ENCODE peak calls at places on chromosomes 12 and 14, in six cellular contexts. One of them, this sample, is unnamed.

GRCh38 chr14:33742166-33742565 is 208.7 kb downstream of the EGLN3 start:
- DNase-seq in A549: no peak
- DNase-seq in endothelial cell of umbilical vein: no peak
- DNase-seq in GM12878: no peak
- DNase-seq in HepG2: no peak
- DNase-seq in K562: no peak
- DNase-seq in this sample: no peak

GRCh38 chr14:50060871-50061663 is 55.3 kb downstream of the VCPKMT start:
- DNase-seq in GM12878: no peak
- DNase-seq in endothelial cell of umbilical vein: peak
- DNase-seq in HepG2: peak
- DNase-seq in K562: peak
- DNase-seq in A549: peak
- DNase-seq in this sample: peak

GRCh38 chr12:124567673-124568373 is 411 bp upstream of the NCOR2 start:
- DNase-seq in GM12878: no peak
- DNase-seq in K562: peak
- DNase-seq in HepG2: peak
- DNase-seq in A549: peak
- DNase-seq in endothelial cell of umbilical vein: peak
- DNase-seq in this sample: peak

GRCh38 chr12:19953734-19954133 is 414.6 kb upstream of the PDE3A start:
- DNase-seq in GM12878: no peak
- DNase-seq in HepG2: no peak
- DNase-seq in K562: no peak
- DNase-seq in endothelial cell of umbilical vein: peak
- DNase-seq in A549: no peak
- DNase-seq in this sample: no peak

GRCh38 chr14:56325251-56325839 is 207.1 kb downstream of the PELI2 start:
- DNase-seq in K562: no peak
- DNase-seq in HepG2: no peak
- DNase-seq in A549: no peak
- DNase-seq in endothelial cell of umbilical vein: no peak
- DNase-seq in GM12878: no peak
- DNase-seq in this sample: no peak

GRCh38 chr12:97642906-97643305 is 180.3 kb downstream of the RMST start:
- DNase-seq in A549: no peak
- DNase-seq in K562: no peak
- DNase-seq in GM12878: no peak
- DNase-seq in HepG2: no peak
- DNase-seq in endothelial cell of umbilical vein: no peak
- DNase-seq in this sample: no peak

GRCh38 chr12:59708059-59708458 is 112.2 kb downstream of the SLC16A7 start:
- DNase-seq in K562: no peak
- DNase-seq in A549: no peak
- DNase-seq in endothelial cell of umbilical vein: no peak
- DNase-seq in HepG2: no peak
- DNase-seq in GM12878: no peak
- DNase-seq in this sample: no peak

GRCh38 chr14:58270628-58271027 is 26.0 kb downstream of the PSMA3 start:
- DNase-seq in K562: no peak
- DNase-seq in A549: no peak
- DNase-seq in HepG2: no peak
- DNase-seq in GM12878: no peak
- DNase-seq in endothelial cell of umbilical vein: no peak
- DNase-seq in this sample: no peak

GRCh38 chr14:41607119-41607785 is 576 bp downstream of the LRFN5 start:
- DNase-seq in GM12878: no peak
- DNase-seq in A549: no peak
- DNase-seq in endothelial cell of umbilical vein: no peak
- DNase-seq in HepG2: no peak
- DNase-seq in K562: no peak
- DNase-seq in this sample: no peak

GRCh38 chr12:90899456-90900182 is 55.4 kb downstream of the CCER1 start:
- DNase-seq in endothelial cell of umbilical vein: no peak
- DNase-seq in HepG2: no peak
- DNase-seq in A549: no peak
- DNase-seq in K562: no peak
- DNase-seq in GM12878: no peak
- DNase-seq in this sample: no peak

GRCh38 chr14:23175823-23176222 is 7.6 kb downstream of the SLC7A8 start:
- DNase-seq in endothelial cell of umbilical vein: peak
- DNase-seq in HepG2: no peak
- DNase-seq in K562: no peak
- DNase-seq in A549: no peak
- DNase-seq in GM12878: no peak
- DNase-seq in this sample: no peak

GRCh38 chr12:121573949-121574520 is 6.8 kb downstream of the KDM2B start:
- DNase-seq in K562: no peak
- DNase-seq in endothelial cell of umbilical vein: no peak
- DNase-seq in A549: no peak
- DNase-seq in HepG2: no peak
- DNase-seq in GM12878: no peak
- DNase-seq in this sample: no peak

GRCh38 chr12:14554281-14555008 is 13.2 kb downstream of the PLBD1 start:
- DNase-seq in HepG2: no peak
- DNase-seq in A549: no peak
- DNase-seq in GM12878: no peak
- DNase-seq in K562: peak
- DNase-seq in endothelial cell of umbilical vein: no peak
- DNase-seq in this sample: peak

GRCh38 chr12:124917841-124918621 is 3.6 kb upstream of the UBC start:
- DNase-seq in endothelial cell of umbilical vein: no peak
- DNase-seq in HepG2: peak
- DNase-seq in A549: no peak
- DNase-seq in K562: peak
- DNase-seq in GM12878: no peak
- DNase-seq in this sample: peak

GRCh38 chr14:56995010-56995409 is 184.7 kb upstream of the OTX2 start:
- DNase-seq in A549: no peak
- DNase-seq in K562: no peak
- DNase-seq in HepG2: peak
- DNase-seq in endothelial cell of umbilical vein: no peak
- DNase-seq in GM12878: no peak
- DNase-seq in this sample: no peak

GRCh38 chr12:14443531-14443930 is 78.0 kb downstream of the ATF7IP start:
- DNase-seq in HepG2: no peak
- DNase-seq in endothelial cell of umbilical vein: peak
- DNase-seq in K562: no peak
- DNase-seq in GM12878: no peak
- DNase-seq in A549: no peak
- DNase-seq in this sample: peak

GRCh38 chr12:106519587-106519986 is 63.2 kb upstream of the RFX4 start:
- DNase-seq in K562: no peak
- DNase-seq in HepG2: no peak
- DNase-seq in endothelial cell of umbilical vein: no peak
- DNase-seq in A549: no peak
- DNase-seq in GM12878: no peak
- DNase-seq in this sample: no peak

GRCh38 chr12:51391047-51391837 is at the start of gene GALNT6:
- DNase-seq in endothelial cell of umbilical vein: peak
- DNase-seq in A549: peak
- DNase-seq in GM12878: no peak
- DNase-seq in K562: peak
- DNase-seq in HepG2: no peak
- DNase-seq in this sample: peak

GRCh38 chr14:21894003-21894897 is 220.6 kb upstream of the OR4E1 start:
- DNase-seq in A549: no peak
- DNase-seq in HepG2: no peak
- DNase-seq in GM12878: no peak
- DNase-seq in endothelial cell of umbilical vein: no peak
- DNase-seq in K562: peak
- DNase-seq in this sample: peak

GRCh38 chr12:5031242-5031641 is 12.4 kb upstream of the KCNA5 start:
- DNase-seq in A549: no peak
- DNase-seq in HepG2: no peak
- DNase-seq in K562: no peak
- DNase-seq in endothelial cell of umbilical vein: no peak
- DNase-seq in GM12878: no peak
- DNase-seq in this sample: no peak

GRCh38 chr12:1509703-1510395 is 84.5 kb downstream of the FBXL14 start:
- DNase-seq in A549: no peak
- DNase-seq in K562: no peak
- DNase-seq in HepG2: no peak
- DNase-seq in GM12878: no peak
- DNase-seq in endothelial cell of umbilical vein: no peak
- DNase-seq in this sample: no peak

GRCh38 chr14:53355581-53356112 is 202.5 kb upstream of the DDHD1 start:
- DNase-seq in GM12878: no peak
- DNase-seq in A549: peak
- DNase-seq in HepG2: no peak
- DNase-seq in endothelial cell of umbilical vein: peak
- DNase-seq in K562: no peak
- DNase-seq in this sample: peak
- TF ChIP-seq MYC in GM12878: no peak
- TF ChIP-seq MYC in A549: no peak
- TF ChIP-seq MYC in HepG2: no peak
- TF ChIP-seq MYC in endothelial cell of umbilical vein: no peak
- TF ChIP-seq MYC in K562: no peak
- TF ChIP-seq MYC in this sample: no peak

GRCh38 chr14:59330455-59330854 is 134.7 kb downstream of the GPR135 start:
- DNase-seq in K562: no peak
- DNase-seq in A549: no peak
- DNase-seq in HepG2: no peak
- DNase-seq in GM12878: no peak
- DNase-seq in endothelial cell of umbilical vein: no peak
- DNase-seq in this sample: no peak

GRCh38 chr14:59333235-59333634 is 131.9 kb downstream of the GPR135 start:
- DNase-seq in endothelial cell of umbilical vein: no peak
- DNase-seq in GM12878: no peak
- DNase-seq in HepG2: no peak
- DNase-seq in A549: no peak
- DNase-seq in K562: no peak
- DNase-seq in this sample: no peak

GRCh38 chr14:59333668-59334067 is 131.5 kb downstream of the GPR135 start:
- DNase-seq in A549: no peak
- DNase-seq in endothelial cell of umbilical vein: peak
- DNase-seq in HepG2: peak
- DNase-seq in K562: no peak
- DNase-seq in GM12878: no peak
- DNase-seq in this sample: peak

GRCh38 chr14:59331217-59331616 is 134.0 kb downstream of the GPR135 start:
- DNase-seq in HepG2: no peak
- DNase-seq in GM12878: no peak
- DNase-seq in A549: no peak
- DNase-seq in K562: no peak
- DNase-seq in endothelial cell of umbilical vein: no peak
- DNase-seq in this sample: no peak

DNA sequence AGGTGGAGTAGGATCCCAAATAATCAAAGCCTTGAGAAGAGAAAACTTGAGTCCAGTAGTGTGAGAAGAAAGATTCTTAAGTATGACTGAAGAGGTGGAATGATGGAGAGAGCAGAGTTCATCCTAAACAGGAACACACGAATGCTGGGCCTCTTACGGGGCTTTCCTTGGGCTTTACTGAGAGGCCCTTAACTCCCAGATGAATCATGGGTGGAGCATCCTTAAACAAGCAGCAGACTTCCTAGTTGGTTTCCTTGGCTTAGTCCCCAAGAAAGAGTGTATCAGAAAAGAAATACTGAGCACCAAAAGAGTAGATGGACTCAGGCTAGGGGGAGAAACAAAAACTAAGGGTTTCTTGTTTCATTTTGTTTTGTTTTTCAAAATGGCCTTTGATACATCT is 132.5 kb downstream of the GPR135 start:
- DNase-seq in endothelial cell of umbilical vein: peak
- DNase-seq in A549: peak
- DNase-seq in HepG2: no peak
- DNase-seq in GM12878: no peak
- DNase-seq in K562: no peak
- DNase-seq in this sample: no peak
- TF ChIP-seq MYC in endothelial cell of umbilical vein: no peak
- TF ChIP-seq MYC in A549: no peak
- TF ChIP-seq MYC in HepG2: no peak
- TF ChIP-seq MYC in GM12878: no peak
- TF ChIP-seq MYC in K562: no peak
- TF ChIP-seq MYC in this sample: no peak

GRCh38 chr14:95043732-95044462 is 113.4 kb downstream of the DICER1 start:
- DNase-seq in GM12878: no peak
- DNase-seq in endothelial cell of umbilical vein: no peak
- DNase-seq in K562: no peak
- DNase-seq in HepG2: no peak
- DNase-seq in A549: no peak
- DNase-seq in this sample: no peak
- TF ChIP-seq MYC in GM12878: no peak
- TF ChIP-seq MYC in endothelial cell of umbilical vein: no peak
- TF ChIP-seq MYC in K562: no peak
- TF ChIP-seq MYC in HepG2: no peak
- TF ChIP-seq MYC in A549: no peak
- TF ChIP-seq MYC in this sample: no peak

GRCh38 chr14:103186241-103186835 is 63.1 kb downstream of the TNFAIP2 start:
- DNase-seq in endothelial cell of umbilical vein: no peak
- DNase-seq in GM12878: no peak
- DNase-seq in HepG2: no peak
- DNase-seq in K562: no peak
- DNase-seq in A549: no peak
- DNase-seq in this sample: no peak
- TF ChIP-seq MYC in endothelial cell of umbilical vein: no peak
- TF ChIP-seq MYC in GM12878: no peak
- TF ChIP-seq MYC in HepG2: no peak
- TF ChIP-seq MYC in K562: no peak
- TF ChIP-seq MYC in A549: no peak
- TF ChIP-seq MYC in this sample: no peak

DNA sequence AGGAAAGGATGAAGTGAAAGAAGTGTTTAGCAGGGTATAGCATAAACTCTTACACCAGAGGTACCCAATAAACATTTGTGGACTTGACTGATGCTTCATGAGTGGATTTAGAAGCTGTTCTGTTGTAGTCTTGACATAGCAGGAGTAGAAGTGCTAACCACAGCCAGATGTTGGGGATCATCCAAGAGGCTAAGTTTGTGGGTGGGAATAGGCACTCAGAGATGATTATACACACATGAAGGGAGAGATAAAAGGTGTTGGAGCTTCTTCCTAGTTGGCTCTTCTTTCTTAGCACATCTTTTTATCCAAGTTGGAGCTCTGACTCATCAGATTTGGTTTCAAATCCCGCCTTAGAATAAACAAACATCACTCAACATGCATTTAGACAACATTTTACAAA is 166.7 kb upstream of the E2F7 start:
- DNase-seq in GM12878: no peak
- DNase-seq in K562: no peak
- DNase-seq in A549: no peak
- DNase-seq in HepG2: no peak
- DNase-seq in endothelial cell of umbilical vein: no peak
- DNase-seq in this sample: no peak
- TF ChIP-seq MYC in GM12878: no peak
- TF ChIP-seq MYC in K562: no peak
- TF ChIP-seq MYC in A549: no peak
- TF ChIP-seq MYC in HepG2: no peak
- TF ChIP-seq MYC in endothelial cell of umbilical vein: no peak
- TF ChIP-seq MYC in this sample: no peak

This sample was measured in NB4.